ENCODE peak calls at places on chromosome 11, in nine cellular contexts. X is T-helper 2 cell; L is stimulated activated CD4-positive, alpha-beta T cell treated with anti-CD3 and anti-CD28 coated beads, Interleukin-4, amount 100 ng/mL, for 4 hours; Z is activated T-cell treated with anti-CD3 and anti-CD28 coated beads for 1 hour; I is bronchial epithelial cell; N is NCI-H510A; G is HFF-Myc; Y is GM03348; V is foreskin melanocyte. E is an unnamed sample.

GRCh38 chr11:131966667-131967066 is 596.3 kb downstream of the NTM start:
- DNase-seq in V (no peak), L (no peak), I (no peak), N (no peak), Y (no peak), Z (no peak), G (no peak), X (no peak), E (no peak)

GRCh38 chr11:94678901-94679300 is 89.3 kb upstream of the AMOTL1 start:
- DNase-seq in X (no peak), N (no peak), V (no peak), G (no peak), Z (no peak), I (peak; percentile 84), L (no peak), Y (no peak), E (no peak)

GRCh38 chr11:19980957-19981669 is 179.2 kb downstream of the DBX1 start:
- DNase-seq in L (no peak), G (no peak), I (no peak), V (no peak), Z (no peak), N (no peak), X (no peak), Y (peak; percentile 63), E (no peak)

GRCh38 chr11:33598426-33599069 is 102.1 kb downstream of the C11orf91 start:
- DNase-seq in L (no peak), G (no peak), N (peak; percentile 32), I (no peak), V (no peak), Z (no peak), Y (no peak), X (no peak), E (no peak)

GRCh38 chr11:46380340-46381045 is 976 bp upstream of the MDK start:
- DNase-seq in X (peak; percentile 50), Z (peak; percentile 32), V (no peak), Y (peak; percentile 80), L (peak; percentile 65), G (no peak), I (no peak), N (no peak), E (peak; percentile 84)

GRCh38 chr11:19982761-19983495 is 177.3 kb downstream of the DBX1 start:
- DNase-seq in V (no peak), N (no peak), Z (no peak), X (no peak), G (no peak), Y (no peak), L (no peak), I (peak; percentile 28), E (no peak)

GRCh38 chr11:114066046-114066648 is 6.6 kb downstream of the ZBTB16 start:
- DNase-seq in N (no peak), L (peak; percentile 24), V (no peak), Y (no peak), X (no peak), G (no peak), I (no peak), Z (no peak), E (no peak)

GRCh38 chr11:96267001-96267489 is 76.0 kb downstream of the MAML2 start:
- DNase-seq in Y (peak; percentile 26), N (no peak), V (no peak), X (no peak), I (no peak), Z (no peak), L (no peak), G (no peak), E (no peak)

GRCh38 chr11:70610561-70610960 is 212.2 kb downstream of the CTTN start:
- DNase-seq in I (no peak), L (no peak), Y (no peak), X (no peak), V (peak; percentile 87), G (no peak), Z (no peak), N (no peak), E (no peak)

GRCh38 chr11:103222801-103223200 is 113.6 kb downstream of the DYNC2H1 start:
- DNase-seq in N (no peak), X (no peak), G (no peak), Y (no peak), I (no peak), V (no peak), Z (no peak), L (no peak), E (no peak)

E was measured in Right ventricle myocardium inferior.